ENCODE peak calls at places on chromosome 14, in four cellular contexts. One of them, this sample, is unnamed. For H3K4me1 and H3K27me3, the result is how much of the 10 kb centered on the place peaks cover.

GRCh38 chr14:63777024-63777423 is 49.2 kb upstream of the SGPP1 start:
- DNase-seq in left ventricle myocardium inferior: no peak
- DNase-seq in CD4-positive, CD25-positive, alpha-beta regulatory T cell: no peak
- DNase-seq in cardiac muscle cell: peak
- DNase-seq in this sample: no peak

GRCh38 chr14:52790756-52791203 is 627 bp downstream of the GNPNAT1 start:
- DNase-seq in CD4-positive, CD25-positive, alpha-beta regulatory T cell: no peak
- DNase-seq in cardiac muscle cell: no peak
- DNase-seq in left ventricle myocardium inferior: no peak
- DNase-seq in this sample: no peak

GRCh38 chr14:62143235-62143634 is 381.0 kb downstream of the SNAPC1 start:
- DNase-seq in cardiac muscle cell: peak
- DNase-seq in CD4-positive, CD25-positive, alpha-beta regulatory T cell: no peak
- DNase-seq in left ventricle myocardium inferior: no peak
- DNase-seq in this sample: peak

GRCh38 chr14:98748966-98749365 is 523.0 kb downstream of the BCL11B start:
- DNase-seq in CD4-positive, CD25-positive, alpha-beta regulatory T cell: no peak
- DNase-seq in left ventricle myocardium inferior: no peak
- DNase-seq in cardiac muscle cell: no peak
- DNase-seq in this sample: no peak

GRCh38 chr14:71250347-71250746 is 343.1 kb downstream of the PCNX1 start:
- DNase-seq in CD4-positive, CD25-positive, alpha-beta regulatory T cell: no peak
- DNase-seq in left ventricle myocardium inferior: no peak
- DNase-seq in cardiac muscle cell: no peak
- DNase-seq in this sample: no peak

GRCh38 chr14:71463807-71464206 is 468.4 kb upstream of the RGS6 start:
- DNase-seq in CD4-positive, CD25-positive, alpha-beta regulatory T cell: no peak
- DNase-seq in left ventricle myocardium inferior: no peak
- DNase-seq in cardiac muscle cell: no peak
- DNase-seq in this sample: no peak

GRCh38 chr14:61537567-61538463 is 157.5 kb upstream of the HIF1A start:
- DNase-seq in cardiac muscle cell: peak
- DNase-seq in left ventricle myocardium inferior: no peak
- DNase-seq in CD4-positive, CD25-positive, alpha-beta regulatory T cell: no peak
- DNase-seq in this sample: no peak

GRCh38 chr14:67729072-67729561 is 27.4 kb downstream of the RDH12 start:
- DNase-seq in cardiac muscle cell: peak
- DNase-seq in left ventricle myocardium inferior: no peak
- DNase-seq in CD4-positive, CD25-positive, alpha-beta regulatory T cell: no peak
- DNase-seq in this sample: no peak

GRCh38 chr14:60266021-60266937 is 17.3 kb downstream of the PPM1A start:
- DNase-seq in left ventricle myocardium inferior: no peak
- DNase-seq in CD4-positive, CD25-positive, alpha-beta regulatory T cell: peak
- DNase-seq in cardiac muscle cell: peak
- DNase-seq in this sample: no peak

GRCh38 chr14:57692671-57693070 is 173.2 kb downstream of the SLC35F4 start:
- DNase-seq in CD4-positive, CD25-positive, alpha-beta regulatory T cell: no peak
- DNase-seq in left ventricle myocardium inferior: no peak
- DNase-seq in cardiac muscle cell: peak
- DNase-seq in this sample: no peak

GRCh38 chr14:70920608-70921007 is 13.3 kb downstream of the PCNX1 start:
- DNase-seq in cardiac muscle cell: no peak
- DNase-seq in left ventricle myocardium inferior: no peak
- DNase-seq in CD4-positive, CD25-positive, alpha-beta regulatory T cell: no peak
- DNase-seq in this sample: no peak

GRCh38 chr14:32400480-32400879 is 71.4 kb downstream of the AKAP6 start:
- DNase-seq in cardiac muscle cell: no peak
- DNase-seq in CD4-positive, CD25-positive, alpha-beta regulatory T cell: no peak
- DNase-seq in left ventricle myocardium inferior: no peak
- DNase-seq in this sample: no peak

GRCh38 chr14:80055226-80055625 is 156.1 kb downstream of the DIO2 start:
- DNase-seq in CD4-positive, CD25-positive, alpha-beta regulatory T cell: no peak
- DNase-seq in left ventricle myocardium inferior: no peak
- DNase-seq in cardiac muscle cell: no peak
- DNase-seq in this sample: no peak

GRCh38 chr14:90491221-90491867 is 94.5 kb downstream of the CALM1 start:
- DNase-seq in left ventricle myocardium inferior: peak
- DNase-seq in cardiac muscle cell: peak
- DNase-seq in CD4-positive, CD25-positive, alpha-beta regulatory T cell: no peak
- DNase-seq in this sample: peak

GRCh38 chr14:100891501-100892445 is 11.7 kb downstream of the RTL1 start:
- DNase-seq in left ventricle myocardium inferior: peak
- DNase-seq in cardiac muscle cell: no peak
- DNase-seq in CD4-positive, CD25-positive, alpha-beta regulatory T cell: no peak
- DNase-seq in this sample: no peak

GRCh38 chr14:99822800-99823455 is 29.7 kb downstream of the EML1 start:
- DNase-seq in left ventricle myocardium inferior: no peak
- DNase-seq in cardiac muscle cell: no peak
- DNase-seq in CD4-positive, CD25-positive, alpha-beta regulatory T cell: no peak
- DNase-seq in this sample: no peak

GRCh38 chr14:67514650-67515385 is 18.3 kb upstream of the PLEKHH1 start:
- DNase-seq in left ventricle myocardium inferior: peak
- DNase-seq in cardiac muscle cell: peak
- DNase-seq in CD4-positive, CD25-positive, alpha-beta regulatory T cell: peak
- DNase-seq in this sample: no peak

GRCh38 chr14:94213021-94213420 is 38.9 kb downstream of the PPP4R4 start:
- DNase-seq in left ventricle myocardium inferior: no peak
- DNase-seq in cardiac muscle cell: peak
- DNase-seq in CD4-positive, CD25-positive, alpha-beta regulatory T cell: no peak
- DNase-seq in this sample: no peak

GRCh38 chr14:59188461-59189280 is at the start of gene DAAM1:
- DNase-seq in CD4-positive, CD25-positive, alpha-beta regulatory T cell: peak
- DNase-seq in left ventricle myocardium inferior: peak
- DNase-seq in cardiac muscle cell: peak
- DNase-seq in this sample: peak

GRCh38 chr14:85991156-85991555 is 461.2 kb downstream of the FLRT2 start:
- DNase-seq in cardiac muscle cell: no peak
- DNase-seq in left ventricle myocardium inferior: no peak
- DNase-seq in CD4-positive, CD25-positive, alpha-beta regulatory T cell: no peak
- DNase-seq in this sample: no peak

GRCh38 chr14:44405350-44405619 is 101.8 kb downstream of the FSCB start:
- DNase-seq in left ventricle myocardium inferior: no peak
- DNase-seq in cardiac muscle cell: no peak
- DNase-seq in CD4-positive, CD25-positive, alpha-beta regulatory T cell: no peak
- DNase-seq in this sample: no peak

GRCh38 chr14:68309631-68310030 is 483.2 kb downstream of the ZFP36L1 start:
- DNase-seq in left ventricle myocardium inferior: no peak
- DNase-seq in CD4-positive, CD25-positive, alpha-beta regulatory T cell: no peak
- DNase-seq in cardiac muscle cell: peak
- DNase-seq in this sample: no peak

GRCh38 chr14:58104808-58105207 is 47.2 kb downstream of the ARMH4 start:
- DNase-seq in left ventricle myocardium inferior: no peak
- DNase-seq in cardiac muscle cell: peak
- DNase-seq in CD4-positive, CD25-positive, alpha-beta regulatory T cell: no peak
- DNase-seq in this sample: no peak

GRCh38 chr14:75452900-75453816 is 25.3 kb downstream of the JDP2 start:
- DNase-seq in left ventricle myocardium inferior: peak
- DNase-seq in CD4-positive, CD25-positive, alpha-beta regulatory T cell: no peak
- DNase-seq in cardiac muscle cell: peak
- DNase-seq in this sample: peak

GRCh38 chr14:104035300-104035699 is 50.2 kb upstream of the ASPG start:
- DNase-seq in left ventricle myocardium inferior: no peak
- DNase-seq in CD4-positive, CD25-positive, alpha-beta regulatory T cell: no peak
- DNase-seq in cardiac muscle cell: no peak
- DNase-seq in this sample: no peak

GRCh38 chr14:60222820-60223219 is 26.2 kb upstream of the PPM1A start:
- DNase-seq in CD4-positive, CD25-positive, alpha-beta regulatory T cell: no peak
- DNase-seq in left ventricle myocardium inferior: peak
- DNase-seq in cardiac muscle cell: no peak
- DNase-seq in this sample: no peak

GRCh38 chr14:102736956-102737355 is 40.3 kb upstream of the TRAF3 start:
- DNase-seq in left ventricle myocardium inferior: no peak
- DNase-seq in CD4-positive, CD25-positive, alpha-beta regulatory T cell: no peak
- DNase-seq in cardiac muscle cell: no peak
- DNase-seq in this sample: no peak

GRCh38 chr14:34113991-34114390 is 163.1 kb upstream of the EGLN3 start:
- DNase-seq in cardiac muscle cell: no peak
- DNase-seq in left ventricle myocardium inferior: no peak
- DNase-seq in CD4-positive, CD25-positive, alpha-beta regulatory T cell: no peak
- DNase-seq in this sample: no peak
- H3K27ac ChIP-seq in cardiac muscle cell: no peak
- H3K27ac ChIP-seq in left ventricle myocardium inferior: no peak
- H3K27ac ChIP-seq in CD4-positive, CD25-positive, alpha-beta regulatory T cell: no peak
- H3K27ac ChIP-seq in this sample: no peak

DNA sequence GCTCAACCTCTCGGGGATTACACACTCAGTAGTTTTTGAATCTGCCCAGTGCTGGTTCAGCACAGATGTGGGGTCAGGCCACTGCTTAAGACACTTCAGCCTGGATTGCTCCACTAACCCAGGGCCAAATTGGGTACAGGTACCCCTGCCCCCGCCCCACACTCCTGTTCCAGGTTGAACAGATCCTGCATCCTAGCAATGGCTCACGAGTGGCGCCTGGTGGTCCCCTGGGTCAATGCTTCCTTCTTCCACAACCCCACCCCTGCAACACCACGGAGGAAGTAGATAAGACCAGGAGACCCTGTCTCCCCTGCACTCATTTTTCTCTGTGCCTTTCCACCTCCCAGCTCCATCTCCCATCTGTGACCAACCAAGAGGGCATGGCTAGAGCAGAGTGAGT is 108.4 kb downstream of the ESRRB start:
- DNase-seq in left ventricle myocardium inferior: no peak
- DNase-seq in cardiac muscle cell: no peak
- DNase-seq in CD4-positive, CD25-positive, alpha-beta regulatory T cell: no peak
- DNase-seq in this sample: no peak
- H3K4me1 ChIP-seq in left ventricle myocardium inferior: under half
- H3K4me1 ChIP-seq in cardiac muscle cell: under half
- H3K4me1 ChIP-seq in CD4-positive, CD25-positive, alpha-beta regulatory T cell: under half
- H3K4me1 ChIP-seq in this sample: under half

GRCh38 chr14:56217380-56218045 is 99.3 kb downstream of the PELI2 start:
- DNase-seq in cardiac muscle cell: no peak
- DNase-seq in CD4-positive, CD25-positive, alpha-beta regulatory T cell: no peak
- DNase-seq in left ventricle myocardium inferior: no peak
- DNase-seq in this sample: no peak

GRCh38 chr14:56216631-56217379 is 98.6 kb downstream of the PELI2 start:
- DNase-seq in cardiac muscle cell: peak
- DNase-seq in CD4-positive, CD25-positive, alpha-beta regulatory T cell: no peak
- DNase-seq in left ventricle myocardium inferior: peak
- DNase-seq in this sample: no peak

GRCh38 chr14:56212541-56212940 is 94.3 kb downstream of the PELI2 start:
- DNase-seq in cardiac muscle cell: no peak
- DNase-seq in CD4-positive, CD25-positive, alpha-beta regulatory T cell: no peak
- DNase-seq in left ventricle myocardium inferior: no peak
- DNase-seq in this sample: no peak

GRCh38 chr14:56213288-56213687 is 95.1 kb downstream of the PELI2 start:
- DNase-seq in CD4-positive, CD25-positive, alpha-beta regulatory T cell: no peak
- DNase-seq in cardiac muscle cell: no peak
- DNase-seq in left ventricle myocardium inferior: no peak
- DNase-seq in this sample: no peak

GRCh38 chr14:56215180-56215579 is 97.0 kb downstream of the PELI2 start:
- DNase-seq in CD4-positive, CD25-positive, alpha-beta regulatory T cell: no peak
- DNase-seq in cardiac muscle cell: no peak
- DNase-seq in left ventricle myocardium inferior: no peak
- DNase-seq in this sample: no peak
- H3K27me3 ChIP-seq in CD4-positive, CD25-positive, alpha-beta regulatory T cell: under half
- H3K27me3 ChIP-seq in cardiac muscle cell: half or more
- H3K27me3 ChIP-seq in left ventricle myocardium inferior: under half
- H3K27me3 ChIP-seq in this sample: under half

GRCh38 chr14:21436567-21437062 is 19.3 kb downstream of the CHD8 start:
- DNase-seq in CD4-positive, CD25-positive, alpha-beta regulatory T cell: no peak
- DNase-seq in cardiac muscle cell: no peak
- DNase-seq in left ventricle myocardium inferior: no peak
- DNase-seq in this sample: no peak
- H3K27ac ChIP-seq in CD4-positive, CD25-positive, alpha-beta regulatory T cell: peak
- H3K27ac ChIP-seq in cardiac muscle cell: peak
- H3K27ac ChIP-seq in left ventricle myocardium inferior: peak
- H3K27ac ChIP-seq in this sample: peak

GRCh38 chr14:22564463-22564862 is 24.6 kb downstream of the DAD1 start:
- DNase-seq in left ventricle myocardium inferior: no peak
- DNase-seq in cardiac muscle cell: no peak
- DNase-seq in CD4-positive, CD25-positive, alpha-beta regulatory T cell: no peak
- DNase-seq in this sample: no peak

GRCh38 chr14:22561366-22561660 is 27.7 kb downstream of the DAD1 start:
- DNase-seq in cardiac muscle cell: no peak
- DNase-seq in left ventricle myocardium inferior: no peak
- DNase-seq in CD4-positive, CD25-positive, alpha-beta regulatory T cell: no peak
- DNase-seq in this sample: no peak

GRCh38 chr14:22560638-22561365 is 28.2 kb downstream of the DAD1 start:
- DNase-seq in cardiac muscle cell: no peak
- DNase-seq in left ventricle myocardium inferior: no peak
- DNase-seq in CD4-positive, CD25-positive, alpha-beta regulatory T cell: peak
- DNase-seq in this sample: no peak

GRCh38 chr14:22563987-22564386 is 25.0 kb downstream of the DAD1 start:
- DNase-seq in CD4-positive, CD25-positive, alpha-beta regulatory T cell: peak
- DNase-seq in left ventricle myocardium inferior: no peak
- DNase-seq in cardiac muscle cell: no peak
- DNase-seq in this sample: no peak

GRCh38 chr14:22561661-22562579 is 27.1 kb downstream of the DAD1 start:
- DNase-seq in left ventricle myocardium inferior: no peak
- DNase-seq in CD4-positive, CD25-positive, alpha-beta regulatory T cell: peak
- DNase-seq in cardiac muscle cell: peak
- DNase-seq in this sample: no peak
- H3K4me1 ChIP-seq in left ventricle myocardium inferior: half or more
- H3K4me1 ChIP-seq in CD4-positive, CD25-positive, alpha-beta regulatory T cell: half or more
- H3K4me1 ChIP-seq in cardiac muscle cell: under half
- H3K4me1 ChIP-seq in this sample: under half

GRCh38 chr14:66069830-66070541 is 416.2 kb upstream of the CCDC196 start:
- DNase-seq in cardiac muscle cell: no peak
- DNase-seq in CD4-positive, CD25-positive, alpha-beta regulatory T cell: no peak
- DNase-seq in left ventricle myocardium inferior: no peak
- DNase-seq in this sample: no peak

GRCh38 chr14:66074546-66074945 is 411.6 kb upstream of the CCDC196 start:
- DNase-seq in cardiac muscle cell: no peak
- DNase-seq in left ventricle myocardium inferior: no peak
- DNase-seq in CD4-positive, CD25-positive, alpha-beta regulatory T cell: no peak
- DNase-seq in this sample: no peak

GRCh38 chr14:66066991-66067788 is 419.0 kb upstream of the CCDC196 start:
- DNase-seq in left ventricle myocardium inferior: no peak
- DNase-seq in CD4-positive, CD25-positive, alpha-beta regulatory T cell: no peak
- DNase-seq in cardiac muscle cell: peak
- DNase-seq in this sample: no peak

GRCh38 chr14:66072190-66072905 is 413.8 kb upstream of the CCDC196 start:
- DNase-seq in left ventricle myocardium inferior: no peak
- DNase-seq in CD4-positive, CD25-positive, alpha-beta regulatory T cell: no peak
- DNase-seq in cardiac muscle cell: no peak
- DNase-seq in this sample: no peak

DNA sequence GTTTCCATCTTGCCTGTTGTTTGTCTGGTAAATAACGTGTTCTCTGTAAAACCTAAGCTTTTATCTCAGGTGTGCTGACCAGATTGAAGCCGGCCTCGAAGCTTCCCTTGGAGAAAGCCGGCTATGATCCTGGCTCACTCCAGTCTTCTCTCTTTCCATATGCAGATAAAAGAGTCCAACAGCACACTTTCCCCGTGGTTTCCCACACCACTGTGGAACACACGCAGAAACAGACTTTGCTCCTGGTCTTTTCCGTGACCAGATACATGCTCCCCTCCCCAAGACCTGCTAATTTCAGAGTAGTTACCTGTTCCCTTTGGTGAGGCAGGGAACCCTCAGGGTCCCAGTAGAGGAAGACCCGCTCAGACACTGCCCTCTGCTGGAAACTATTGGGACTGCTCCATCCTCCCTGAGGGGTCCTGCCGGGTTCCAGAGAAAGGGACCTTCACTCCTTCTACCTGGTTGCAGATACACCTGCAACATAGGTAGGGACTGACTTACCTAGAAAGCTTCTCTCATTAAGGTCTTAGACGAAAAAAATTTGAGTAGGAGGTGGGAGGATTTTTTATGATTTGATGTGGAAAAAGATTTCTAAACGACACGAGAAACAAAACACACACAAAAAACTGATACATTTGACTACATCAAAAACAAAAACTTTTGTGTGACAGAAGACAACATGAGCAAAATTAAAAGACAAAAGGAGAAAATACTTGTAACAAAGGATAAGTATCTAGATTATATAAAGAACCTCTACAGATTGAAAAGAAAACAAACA is 415.4 kb upstream of the CCDC196 start:
- DNase-seq in CD4-positive, CD25-positive, alpha-beta regulatory T cell: peak
- DNase-seq in cardiac muscle cell: peak
- DNase-seq in left ventricle myocardium inferior: peak
- DNase-seq in this sample: no peak
- H3K27me3 ChIP-seq in CD4-positive, CD25-positive, alpha-beta regulatory T cell: under half
- H3K27me3 ChIP-seq in cardiac muscle cell: under half
- H3K27me3 ChIP-seq in left ventricle myocardium inferior: under half
- H3K27me3 ChIP-seq in this sample: under half

This sample was measured in right atrium auricular region.